ENCODE peak calls at places on chromosome 20, in ten cellular contexts. T, O, N, M, E, S, Q, H, L and U are unnamed samples.

GRCh38 chr20:63830821-63831593 is at the start of gene ZBTB46:
- DNase-seq in N (peak; percentile 87), S (no peak), Q (peak; percentile 53), E (peak; percentile 63), H (peak; percentile 94), L (peak; percentile 62), O (no peak), M (no peak), T (peak; percentile 68), U (no peak)

GRCh38 chr20:3847419-3847940 is 846 bp downstream of the MAVS start:
- DNase-seq in O (no peak), Q (no peak), M (no peak), S (no peak), T (no peak), N (no peak), E (no peak), H (no peak), L (no peak), U (no peak)

GRCh38 chr20:44056010-44056698 is 130.8 kb downstream of the JPH2 start:
- DNase-seq in Q (peak; percentile 56), S (peak; percentile 58), L (no peak), T (no peak), E (no peak), H (no peak), N (peak; percentile 71), O (no peak), M (no peak), U (peak; percentile 68)

GRCh38 chr20:46117704-46118467 is at the start of gene CD40:
- DNase-seq in E (peak; percentile 85), O (peak; percentile 30), S (no peak), H (peak; percentile 95), N (peak; percentile 61), T (peak; percentile 91), M (peak; percentile 71), Q (peak; percentile 74), L (peak; percentile 88), U (no peak)

GRCh38 chr20:23350855-23351838 is 556 bp downstream of the NXT1 start:
- DNase-seq in T (peak; percentile 70), L (peak; percentile 43), H (peak; percentile 57), Q (peak; percentile 48), N (peak; percentile 73), E (peak; percentile 70), M (peak; percentile 26), S (no peak), O (peak; percentile 56), U (peak; percentile 90)

GRCh38 chr20:61897401-61898295 is 168.0 kb downstream of the TAF4 start:
- DNase-seq in E (no peak), O (no peak), L (no peak), T (no peak), M (no peak), H (no peak), N (no peak), Q (no peak), S (no peak), U (no peak)

GRCh38 chr20:58976095-58976730 is 4.8 kb upstream of the NELFCD start:
- DNase-seq in M (no peak), Q (no peak), L (no peak), E (no peak), S (no peak), H (no peak), T (no peak), O (no peak), N (no peak), U (no peak)

GRCh38 chr20:26208296-26209091 is 511.8 kb upstream of the ZNF337 start:
- DNase-seq in T (peak; percentile 75), Q (no peak), L (no peak), O (no peak), M (peak; percentile 40), S (peak; percentile 65), N (peak; percentile 56), H (peak; percentile 3), E (no peak), U (peak; percentile 70)

GRCh38 chr20:36773123-36773547 is 428 bp downstream of the DSN1 start:
- DNase-seq in H (no peak), O (no peak), Q (peak; percentile 10), E (no peak), L (no peak), M (no peak), T (no peak), S (no peak), N (no peak), U (no peak)

GRCh38 chr20:50242863-50243609 is 52.4 kb downstream of the CEBPB start:
- DNase-seq in S (no peak), E (peak; percentile 76), M (peak; percentile 24), O (peak; percentile 61), T (no peak), H (no peak), L (no peak), N (no peak), Q (no peak), U (no peak)

GRCh38 chr20:58701431-58702160 is 9.0 kb downstream of the NPEPL1 start:
- DNase-seq in Q (no peak), E (no peak), M (no peak), H (no peak), O (no peak), S (no peak), L (no peak), T (no peak), N (no peak), U (peak; percentile 79)

GRCh38 chr20:23386304-23387117 is 24.5 kb downstream of the GZF1 start:
- DNase-seq in Q (no peak), E (no peak), S (no peak), L (no peak), N (no peak), T (no peak), H (no peak), O (no peak), M (no peak), U (no peak)

GRCh38 chr20:25011831-25012241 is 19.3 kb upstream of the APMAP start:
- DNase-seq in L (no peak), Q (no peak), E (no peak), H (no peak), T (no peak), N (no peak), M (no peak), O (no peak), S (peak; percentile 62), U (no peak)

GRCh38 chr20:37160683-37161082 is 18.4 kb upstream of the RPN2 start:
- DNase-seq in Q (no peak), H (no peak), O (no peak), N (no peak), S (no peak), T (no peak), L (no peak), E (no peak), M (no peak), U (no peak)

GRCh38 chr20:2172305-2173175 is 70.9 kb downstream of the STK35 start:
- DNase-seq in N (peak; percentile 73), S (peak; percentile 78), M (peak; percentile 77), Q (peak; percentile 63), H (peak; percentile 77), L (peak; percentile 72), O (peak; percentile 10), E (peak; percentile 69), T (peak; percentile 76), U (no peak)
- TF ChIP-seq CTCF in N (peak; percentile 95), S (peak; percentile 93), M (peak; percentile 92), Q (peak; percentile 91), H (peak; percentile 78), L (peak; percentile 93), O (peak; percentile 88), E (peak; percentile 81), T (peak; percentile 93), U (peak; percentile 93)

GRCh38 chr20:38221041-38221589 is 39.4 kb downstream of the KIAA1755 start:
- DNase-seq in O (peak; percentile 16), S (peak; percentile 89), N (peak; percentile 85), E (peak; percentile 65), T (peak; percentile 79), Q (peak; percentile 25), L (peak; percentile 58), M (peak; percentile 96), H (peak; percentile 88), U (peak; percentile 88)

GRCh38 chr20:38222231-38222922 is 38.2 kb downstream of the KIAA1755 start:
- DNase-seq in H (peak; percentile 81), E (peak; percentile 76), L (peak; percentile 65), S (no peak), Q (peak; percentile 54), M (peak; percentile 85), N (peak; percentile 78), O (no peak), T (peak; percentile 65), U (peak; percentile 83)

GRCh38 chr20:38224534-38224933 is 36.0 kb downstream of the KIAA1755 start:
- DNase-seq in L (no peak), H (no peak), N (no peak), T (no peak), M (no peak), E (no peak), Q (no peak), S (no peak), O (no peak), U (peak; percentile 41)

GRCh38 chr20:38223743-38224100 is 36.8 kb downstream of the KIAA1755 start:
- DNase-seq in H (no peak), T (no peak), L (no peak), N (no peak), S (no peak), Q (no peak), M (no peak), O (no peak), E (no peak), U (no peak)

GRCh38 chr20:38222923-38223742 is 37.4 kb downstream of the KIAA1755 start:
- DNase-seq in E (no peak), O (no peak), L (no peak), M (no peak), T (no peak), Q (no peak), H (no peak), N (no peak), S (no peak), U (peak; percentile 86)
- TF ChIP-seq CTCF in E (no peak), O (no peak), L (peak; percentile 33), M (peak; percentile 34), T (peak; percentile 14), Q (peak; percentile 15), H (no peak), N (no peak), S (peak; percentile 36), U (peak; percentile 58)

DNA sequence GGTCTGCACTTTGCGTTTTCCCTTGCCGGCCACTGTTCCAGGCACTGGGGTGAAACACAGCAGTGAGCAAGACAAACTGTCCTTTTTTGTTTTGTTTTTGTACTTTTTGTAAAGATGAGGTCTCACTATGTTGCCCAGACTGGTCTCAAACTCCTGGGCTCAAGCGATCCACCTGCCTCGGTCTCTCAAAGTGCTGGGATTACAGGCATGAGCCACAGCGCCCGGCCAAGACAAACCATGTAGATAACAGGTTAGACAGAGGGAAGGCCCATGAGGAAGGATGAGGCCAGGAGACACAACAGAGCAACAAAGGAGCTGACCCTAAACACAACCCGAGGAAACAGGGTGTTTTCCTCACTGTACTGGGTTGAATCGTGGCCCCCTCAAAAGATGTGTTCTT is 165.4 kb downstream of the NFATC2 start:
- DNase-seq in Q (no peak), M (no peak), O (no peak), L (no peak), T (no peak), N (no peak), S (no peak), H (no peak), E (no peak), U (no peak)
- TF ChIP-seq CTCF in Q (no peak), M (no peak), O (no peak), L (no peak), T (no peak), N (no peak), S (no peak), H (no peak), E (no peak), U (no peak)

DNA sequence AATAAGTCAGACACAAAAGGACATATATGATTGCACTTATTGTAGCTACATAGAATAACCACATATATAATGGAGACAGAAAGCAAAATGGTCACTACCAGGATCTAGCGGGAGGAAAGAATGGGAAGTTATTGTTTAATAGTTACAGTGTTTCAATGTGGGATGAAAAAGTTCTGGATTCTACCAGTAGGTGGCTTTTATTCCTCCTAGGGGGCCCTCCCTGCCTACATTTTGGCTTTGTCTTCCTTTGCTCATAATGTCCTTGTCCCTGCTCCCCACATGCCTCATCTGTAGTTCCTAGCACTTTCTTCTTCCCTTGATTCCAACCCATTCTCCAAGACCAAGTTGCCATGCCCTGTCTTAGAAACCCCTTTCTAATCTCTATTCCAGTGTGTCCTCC is 16.3 kb downstream of the ZNF133 start:
- DNase-seq in E (no peak), Q (no peak), L (no peak), O (no peak), H (no peak), N (no peak), T (no peak), S (no peak), M (no peak), U (no peak)
- TF ChIP-seq CTCF in E (no peak), Q (peak; percentile 29), L (no peak), O (no peak), H (no peak), N (no peak), T (no peak), S (peak; percentile 61), M (peak; percentile 54), U (peak; percentile 38)